ENCODE peak calls at places on chromosomes 16 and 17, in eight cellular contexts. One of them, this sample, is unnamed.

GRCh38 chr17:17713839-17714238 is 32.6 kb downstream of the RAI1 start:
- DNase-seq in ovary: no peak
- DNase-seq in astrocyte of the hippocampus: peak
- DNase-seq in NCI-H1092: no peak
- DNase-seq in SK-N-SH: no peak
- DNase-seq in skeletal muscle cell: no peak
- DNase-seq in mucosa of gallbladder: peak
- DNase-seq in cardiac fibroblast: peak
- DNase-seq in this sample: peak

GRCh38 chr16:19717319-19717718 is 708 bp downstream of the KNOP1 start:
- DNase-seq in astrocyte of the hippocampus: no peak
- DNase-seq in ovary: no peak
- DNase-seq in NCI-H1092: no peak
- DNase-seq in SK-N-SH: no peak
- DNase-seq in mucosa of gallbladder: no peak
- DNase-seq in cardiac fibroblast: no peak
- DNase-seq in skeletal muscle cell: no peak
- DNase-seq in this sample: no peak

GRCh38 chr16:52741386-52741785 is 194.4 kb upstream of the TOX3 start:
- DNase-seq in ovary: no peak
- DNase-seq in SK-N-SH: no peak
- DNase-seq in cardiac fibroblast: no peak
- DNase-seq in astrocyte of the hippocampus: peak
- DNase-seq in skeletal muscle cell: no peak
- DNase-seq in mucosa of gallbladder: no peak
- DNase-seq in NCI-H1092: no peak
- DNase-seq in this sample: no peak

GRCh38 chr16:28537964-28538732 is 626 bp downstream of the NUPR1 start:
- DNase-seq in skeletal muscle cell: no peak
- DNase-seq in mucosa of gallbladder: no peak
- DNase-seq in ovary: peak
- DNase-seq in SK-N-SH: no peak
- DNase-seq in NCI-H1092: no peak
- DNase-seq in cardiac fibroblast: no peak
- DNase-seq in astrocyte of the hippocampus: no peak
- DNase-seq in this sample: no peak

GRCh38 chr17:39400547-39401411 is 647 bp downstream of the FBXL20 start:
- DNase-seq in skeletal muscle cell: no peak
- DNase-seq in SK-N-SH: peak
- DNase-seq in mucosa of gallbladder: peak
- DNase-seq in cardiac fibroblast: peak
- DNase-seq in NCI-H1092: no peak
- DNase-seq in astrocyte of the hippocampus: peak
- DNase-seq in ovary: no peak
- DNase-seq in this sample: no peak

GRCh38 chr16:62034236-62035114 is 1.8 kb downstream of the CDH8 start:
- DNase-seq in skeletal muscle cell: no peak
- DNase-seq in mucosa of gallbladder: no peak
- DNase-seq in cardiac fibroblast: no peak
- DNase-seq in SK-N-SH: no peak
- DNase-seq in ovary: no peak
- DNase-seq in astrocyte of the hippocampus: peak
- DNase-seq in NCI-H1092: no peak
- DNase-seq in this sample: no peak

GRCh38 chr17:64155751-64156544 is 26.0 kb upstream of the ERN1 start:
- DNase-seq in cardiac fibroblast: peak
- DNase-seq in NCI-H1092: no peak
- DNase-seq in astrocyte of the hippocampus: peak
- DNase-seq in mucosa of gallbladder: peak
- DNase-seq in SK-N-SH: no peak
- DNase-seq in skeletal muscle cell: no peak
- DNase-seq in ovary: no peak
- DNase-seq in this sample: no peak

GRCh38 chr17:1997587-1998425 is 27.3 kb downstream of the RTN4RL1 start:
- DNase-seq in SK-N-SH: no peak
- DNase-seq in cardiac fibroblast: no peak
- DNase-seq in skeletal muscle cell: no peak
- DNase-seq in NCI-H1092: peak
- DNase-seq in mucosa of gallbladder: peak
- DNase-seq in astrocyte of the hippocampus: peak
- DNase-seq in ovary: peak
- DNase-seq in this sample: no peak

GRCh38 chr17:46751425-46751824 is 67.1 kb downstream of the WNT3 start:
- DNase-seq in astrocyte of the hippocampus: no peak
- DNase-seq in ovary: no peak
- DNase-seq in skeletal muscle cell: no peak
- DNase-seq in NCI-H1092: no peak
- DNase-seq in cardiac fibroblast: no peak
- DNase-seq in SK-N-SH: no peak
- DNase-seq in mucosa of gallbladder: no peak
- DNase-seq in this sample: no peak

GRCh38 chr17:44916059-44916780 is 920 bp upstream of the GFAP start:
- DNase-seq in cardiac fibroblast: peak
- DNase-seq in mucosa of gallbladder: no peak
- DNase-seq in SK-N-SH: peak
- DNase-seq in NCI-H1092: no peak
- DNase-seq in skeletal muscle cell: no peak
- DNase-seq in astrocyte of the hippocampus: peak
- DNase-seq in ovary: no peak
- DNase-seq in this sample: no peak

GRCh38 chr17:74408830-74409229 is 23.1 kb upstream of the GPRC5C start:
- DNase-seq in cardiac fibroblast: no peak
- DNase-seq in ovary: no peak
- DNase-seq in skeletal muscle cell: no peak
- DNase-seq in mucosa of gallbladder: no peak
- DNase-seq in astrocyte of the hippocampus: no peak
- DNase-seq in SK-N-SH: no peak
- DNase-seq in NCI-H1092: peak
- DNase-seq in this sample: no peak

GRCh38 chr17:4900231-4901107 is 1.1 kb downstream of the C17orf107 start:
- DNase-seq in SK-N-SH: no peak
- DNase-seq in skeletal muscle cell: no peak
- DNase-seq in NCI-H1092: no peak
- DNase-seq in ovary: no peak
- DNase-seq in mucosa of gallbladder: peak
- DNase-seq in astrocyte of the hippocampus: peak
- DNase-seq in cardiac fibroblast: no peak
- DNase-seq in this sample: no peak

GRCh38 chr17:68600123-68600880 is 865 bp downstream of the FAM20A start:
- DNase-seq in mucosa of gallbladder: no peak
- DNase-seq in astrocyte of the hippocampus: peak
- DNase-seq in SK-N-SH: peak
- DNase-seq in skeletal muscle cell: no peak
- DNase-seq in cardiac fibroblast: peak
- DNase-seq in NCI-H1092: no peak
- DNase-seq in ovary: peak
- DNase-seq in this sample: no peak

GRCh38 chr16:88431651-88432050 is 21.4 kb upstream of the ZFPM1 start:
- DNase-seq in NCI-H1092: no peak
- DNase-seq in cardiac fibroblast: no peak
- DNase-seq in SK-N-SH: no peak
- DNase-seq in skeletal muscle cell: no peak
- DNase-seq in astrocyte of the hippocampus: no peak
- DNase-seq in ovary: no peak
- DNase-seq in mucosa of gallbladder: no peak
- DNase-seq in this sample: no peak

GRCh38 chr17:2171725-2172446 is 117.0 kb downstream of the HIC1 start:
- DNase-seq in SK-N-SH: no peak
- DNase-seq in NCI-H1092: peak
- DNase-seq in skeletal muscle cell: peak
- DNase-seq in cardiac fibroblast: peak
- DNase-seq in ovary: peak
- DNase-seq in mucosa of gallbladder: peak
- DNase-seq in astrocyte of the hippocampus: peak
- DNase-seq in this sample: peak

GRCh38 chr16:49587051-49587450 is 213.4 kb downstream of the C16orf78 start:
- DNase-seq in skeletal muscle cell: no peak
- DNase-seq in astrocyte of the hippocampus: no peak
- DNase-seq in ovary: no peak
- DNase-seq in NCI-H1092: no peak
- DNase-seq in cardiac fibroblast: no peak
- DNase-seq in mucosa of gallbladder: no peak
- DNase-seq in SK-N-SH: no peak
- DNase-seq in this sample: no peak